ENCODE peak calls at places on chromosomes 5 and 9, in nine cellular contexts. One of them, this sample, is unnamed.

GRCh38 chr5:177447611-177448243 is 1.1 kb downstream of the PRR7 start:
- DNase-seq in lung: no peak
- DNase-seq in EL: peak; percentile 96
- DNase-seq in head of caudate nucleus: peak; percentile 93
- DNase-seq in caudate nucleus: peak; percentile 86
- DNase-seq in mucosa of gallbladder: peak; percentile 47
- DNase-seq in ELR: peak; percentile 93
- DNase-seq in RPMI7951: peak; percentile 96
- DNase-seq in T follicular helper cell: no peak
- DNase-seq in this sample: peak; percentile 84

GRCh38 chr9:83649080-83649479 is 26.1 kb downstream of the IDNK start:
- DNase-seq in ELR: peak; percentile 54
- DNase-seq in T follicular helper cell: peak; percentile 67
- DNase-seq in RPMI7951: peak; percentile 26
- DNase-seq in caudate nucleus: peak; percentile 7
- DNase-seq in EL: peak; percentile 48
- DNase-seq in head of caudate nucleus: peak; percentile 70
- DNase-seq in mucosa of gallbladder: peak; percentile 68
- DNase-seq in lung: peak; percentile 65
- DNase-seq in this sample: peak; percentile 24

GRCh38 chr9:110641350-110641749 is 27.2 kb upstream of the MUSK start:
- DNase-seq in head of caudate nucleus: no peak
- DNase-seq in ELR: peak; percentile 88
- DNase-seq in T follicular helper cell: no peak
- DNase-seq in caudate nucleus: no peak
- DNase-seq in lung: no peak
- DNase-seq in RPMI7951: no peak
- DNase-seq in mucosa of gallbladder: no peak
- DNase-seq in EL: peak; percentile 65
- DNase-seq in this sample: no peak

GRCh38 chr5:178336889-178337785 is 104.5 kb upstream of the PHYKPL start:
- DNase-seq in T follicular helper cell: no peak
- DNase-seq in ELR: no peak
- DNase-seq in caudate nucleus: no peak
- DNase-seq in lung: no peak
- DNase-seq in RPMI7951: no peak
- DNase-seq in mucosa of gallbladder: no peak
- DNase-seq in EL: no peak
- DNase-seq in head of caudate nucleus: no peak
- DNase-seq in this sample: no peak

GRCh38 chr9:93680445-93681315 is 104.3 kb downstream of the PHF2 start:
- DNase-seq in RPMI7951: no peak
- DNase-seq in mucosa of gallbladder: peak; percentile 8
- DNase-seq in lung: peak; percentile 25
- DNase-seq in T follicular helper cell: no peak
- DNase-seq in caudate nucleus: no peak
- DNase-seq in EL: no peak
- DNase-seq in head of caudate nucleus: no peak
- DNase-seq in ELR: no peak
- DNase-seq in this sample: no peak

GRCh38 chr5:112263469-112263868 is 155.6 kb downstream of the EPB41L4A start:
- DNase-seq in mucosa of gallbladder: no peak
- DNase-seq in RPMI7951: no peak
- DNase-seq in head of caudate nucleus: no peak
- DNase-seq in lung: no peak
- DNase-seq in EL: no peak
- DNase-seq in caudate nucleus: no peak
- DNase-seq in ELR: no peak
- DNase-seq in T follicular helper cell: no peak
- DNase-seq in this sample: no peak

GRCh38 chr5:166947045-166947444 is 1344.4 kb upstream of the WWC1 start:
- DNase-seq in ELR: no peak
- DNase-seq in lung: no peak
- DNase-seq in head of caudate nucleus: no peak
- DNase-seq in RPMI7951: no peak
- DNase-seq in T follicular helper cell: no peak
- DNase-seq in EL: no peak
- DNase-seq in mucosa of gallbladder: no peak
- DNase-seq in caudate nucleus: no peak
- DNase-seq in this sample: no peak

GRCh38 chr9:89226076-89226475 is 47.5 kb upstream of the SHC3 start:
- DNase-seq in EL: no peak
- DNase-seq in head of caudate nucleus: peak; percentile 24
- DNase-seq in lung: no peak
- DNase-seq in caudate nucleus: peak; percentile 19
- DNase-seq in RPMI7951: no peak
- DNase-seq in ELR: no peak
- DNase-seq in mucosa of gallbladder: peak; percentile 38
- DNase-seq in T follicular helper cell: no peak
- DNase-seq in this sample: no peak

GRCh38 chr9:112570731-112571167 is 84.1 kb downstream of the KIAA1958 start:
- DNase-seq in EL: no peak
- DNase-seq in mucosa of gallbladder: peak; percentile 77
- DNase-seq in head of caudate nucleus: peak; percentile 87
- DNase-seq in RPMI7951: no peak
- DNase-seq in T follicular helper cell: no peak
- DNase-seq in lung: no peak
- DNase-seq in caudate nucleus: peak; percentile 35
- DNase-seq in ELR: no peak
- DNase-seq in this sample: peak; percentile 76

GRCh38 chr5:55934117-55934613 is 60.6 kb downstream of the IL6ST start:
- DNase-seq in RPMI7951: no peak
- DNase-seq in lung: peak; percentile 86
- DNase-seq in T follicular helper cell: no peak
- DNase-seq in head of caudate nucleus: no peak
- DNase-seq in mucosa of gallbladder: peak; percentile 73
- DNase-seq in EL: no peak
- DNase-seq in caudate nucleus: no peak
- DNase-seq in ELR: no peak
- DNase-seq in this sample: no peak

GRCh38 chr9:70525553-70525952 is 111.1 kb upstream of the KLF9 start:
- DNase-seq in lung: no peak
- DNase-seq in head of caudate nucleus: no peak
- DNase-seq in caudate nucleus: no peak
- DNase-seq in mucosa of gallbladder: no peak
- DNase-seq in EL: peak; percentile 39
- DNase-seq in T follicular helper cell: no peak
- DNase-seq in RPMI7951: no peak
- DNase-seq in ELR: peak; percentile 53
- DNase-seq in this sample: no peak

GRCh38 chr5:38403407-38403806 is 145.0 kb downstream of the EGFLAM start:
- DNase-seq in lung: no peak
- DNase-seq in T follicular helper cell: no peak
- DNase-seq in mucosa of gallbladder: no peak
- DNase-seq in RPMI7951: peak; percentile 24
- DNase-seq in ELR: peak; percentile 51
- DNase-seq in EL: peak; percentile 60
- DNase-seq in caudate nucleus: no peak
- DNase-seq in head of caudate nucleus: no peak
- DNase-seq in this sample: no peak

GRCh38 chr9:13529321-13530104 is 250.0 kb upstream of the MPDZ start:
- DNase-seq in ELR: no peak
- DNase-seq in caudate nucleus: no peak
- DNase-seq in EL: no peak
- DNase-seq in mucosa of gallbladder: no peak
- DNase-seq in lung: no peak
- DNase-seq in head of caudate nucleus: no peak
- DNase-seq in T follicular helper cell: no peak
- DNase-seq in RPMI7951: no peak
- DNase-seq in this sample: no peak

GRCh38 chr9:121399883-121400607 is 30.0 kb upstream of the STOM start:
- DNase-seq in ELR: peak; percentile 87
- DNase-seq in EL: peak; percentile 80
- DNase-seq in lung: no peak
- DNase-seq in mucosa of gallbladder: no peak
- DNase-seq in T follicular helper cell: no peak
- DNase-seq in head of caudate nucleus: peak; percentile 47
- DNase-seq in caudate nucleus: no peak
- DNase-seq in RPMI7951: peak; percentile 67
- DNase-seq in this sample: peak; percentile 67

GRCh38 chr9:136052991-136053756 is 41.9 kb downstream of the NACC2 start:
- DNase-seq in caudate nucleus: no peak
- DNase-seq in lung: no peak
- DNase-seq in head of caudate nucleus: peak; percentile 38
- DNase-seq in ELR: no peak
- DNase-seq in T follicular helper cell: no peak
- DNase-seq in EL: no peak
- DNase-seq in RPMI7951: no peak
- DNase-seq in mucosa of gallbladder: no peak
- DNase-seq in this sample: no peak

GRCh38 chr9:95085036-95085770 is 232.3 kb downstream of the FANCC start:
- DNase-seq in lung: no peak
- DNase-seq in mucosa of gallbladder: no peak
- DNase-seq in head of caudate nucleus: no peak
- DNase-seq in RPMI7951: no peak
- DNase-seq in ELR: no peak
- DNase-seq in T follicular helper cell: no peak
- DNase-seq in caudate nucleus: no peak
- DNase-seq in EL: no peak
- DNase-seq in this sample: no peak

GRCh38 chr5:96324708-96325107 is 108.3 kb downstream of the PCSK1 start:
- DNase-seq in RPMI7951: peak; percentile 68
- DNase-seq in head of caudate nucleus: no peak
- DNase-seq in caudate nucleus: no peak
- DNase-seq in EL: peak; percentile 93
- DNase-seq in lung: no peak
- DNase-seq in mucosa of gallbladder: no peak
- DNase-seq in T follicular helper cell: no peak
- DNase-seq in ELR: peak; percentile 95
- DNase-seq in this sample: no peak